ENCODE peak calls at places on chromosomes 1 and 21, in eight cellular contexts. One of them, this sample, is unnamed. For H3K4me1, the result is how much of the 10 kb centered on the place peaks cover.

GRCh38 chr1:16716691-16717173 is 23.6 kb upstream of the RNU1-4 start:
- DNase-seq in tibial artery: peak
- DNase-seq in mesendoderm: no peak
- DNase-seq in fibroblast of lung: no peak
- DNase-seq in upper lobe of right lung: no peak
- DNase-seq in lung: no peak
- DNase-seq in right atrium auricular region: no peak
- DNase-seq in mucosa of descending colon: peak
- DNase-seq in this sample: no peak

GRCh38 chr1:11787251-11787803 is 18.4 kb downstream of the MTHFR start:
- DNase-seq in tibial artery: peak
- DNase-seq in mesendoderm: peak
- DNase-seq in fibroblast of lung: peak
- DNase-seq in upper lobe of right lung: peak
- DNase-seq in lung: peak
- DNase-seq in right atrium auricular region: peak
- DNase-seq in mucosa of descending colon: no peak
- DNase-seq in this sample: peak

GRCh38 chr1:226990133-226990716 is 50.1 kb downstream of the COQ8A start:
- DNase-seq in tibial artery: no peak
- DNase-seq in mesendoderm: no peak
- DNase-seq in fibroblast of lung: no peak
- DNase-seq in upper lobe of right lung: no peak
- DNase-seq in lung: no peak
- DNase-seq in right atrium auricular region: no peak
- DNase-seq in mucosa of descending colon: peak
- DNase-seq in this sample: no peak

GRCh38 chr1:209704584-209704983 is at the start of gene HSD11B1:
- DNase-seq in tibial artery: peak
- DNase-seq in mesendoderm: no peak
- DNase-seq in fibroblast of lung: peak
- DNase-seq in upper lobe of right lung: peak
- DNase-seq in lung: peak
- DNase-seq in right atrium auricular region: peak
- DNase-seq in mucosa of descending colon: peak
- DNase-seq in this sample: peak

GRCh38 chr1:58515794-58516401 is 30.6 kb downstream of the OMA1 start:
- DNase-seq in tibial artery: no peak
- DNase-seq in mesendoderm: peak
- DNase-seq in fibroblast of lung: peak
- DNase-seq in upper lobe of right lung: no peak
- DNase-seq in lung: peak
- DNase-seq in right atrium auricular region: peak
- DNase-seq in mucosa of descending colon: no peak
- DNase-seq in this sample: peak

GRCh38 chr1:194865367-194865766 is 1679.0 kb upstream of the B3GALT2 start:
- DNase-seq in tibial artery: no peak
- DNase-seq in mesendoderm: no peak
- DNase-seq in fibroblast of lung: peak
- DNase-seq in upper lobe of right lung: no peak
- DNase-seq in lung: no peak
- DNase-seq in right atrium auricular region: no peak
- DNase-seq in mucosa of descending colon: no peak
- DNase-seq in this sample: no peak

GRCh38 chr1:104294259-104294658 is 544.6 kb downstream of the AMY1C start:
- DNase-seq in tibial artery: no peak
- DNase-seq in mesendoderm: peak
- DNase-seq in fibroblast of lung: no peak
- DNase-seq in upper lobe of right lung: no peak
- DNase-seq in lung: no peak
- DNase-seq in right atrium auricular region: no peak
- DNase-seq in mucosa of descending colon: no peak
- DNase-seq in this sample: no peak

GRCh38 chr1:233907139-233907538 is 2.7 kb downstream of the SLC35F3 start:
- DNase-seq in tibial artery: no peak
- DNase-seq in mesendoderm: no peak
- DNase-seq in fibroblast of lung: no peak
- DNase-seq in upper lobe of right lung: no peak
- DNase-seq in lung: no peak
- DNase-seq in right atrium auricular region: no peak
- DNase-seq in mucosa of descending colon: no peak
- DNase-seq in this sample: no peak

GRCh38 chr1:215749423-215749822 is 182.3 kb downstream of the KCTD3 start:
- DNase-seq in tibial artery: no peak
- DNase-seq in mesendoderm: no peak
- DNase-seq in fibroblast of lung: peak
- DNase-seq in upper lobe of right lung: no peak
- DNase-seq in lung: no peak
- DNase-seq in right atrium auricular region: no peak
- DNase-seq in mucosa of descending colon: no peak
- DNase-seq in this sample: no peak

GRCh38 chr1:153928776-153929432 is 6.1 kb upstream of the GATAD2B start:
- DNase-seq in tibial artery: no peak
- DNase-seq in mesendoderm: no peak
- DNase-seq in fibroblast of lung: peak
- DNase-seq in upper lobe of right lung: peak
- DNase-seq in lung: no peak
- DNase-seq in right atrium auricular region: no peak
- DNase-seq in mucosa of descending colon: no peak
- DNase-seq in this sample: no peak

DNA sequence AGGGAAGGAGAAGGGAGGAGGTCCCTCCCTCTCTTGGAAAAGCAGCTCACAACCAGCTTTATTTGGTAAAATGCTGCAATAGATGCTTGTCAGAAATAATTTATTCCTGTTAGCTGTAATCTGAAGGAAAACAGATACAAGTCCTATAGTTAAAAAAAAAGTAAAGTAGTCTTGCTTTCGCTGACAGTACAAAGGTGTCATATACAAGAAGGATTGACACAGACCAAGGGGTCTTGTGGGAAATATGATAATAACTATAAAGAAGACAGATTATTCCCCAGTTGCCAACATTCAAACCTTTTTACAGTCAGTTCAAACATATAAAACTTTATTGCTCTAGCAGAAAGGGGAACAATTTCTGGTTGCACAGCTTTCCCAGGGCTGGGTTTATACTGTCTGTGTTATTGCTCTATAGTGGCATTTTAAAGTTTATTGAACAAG is 145.0 kb downstream of the PBX1 start:
- DNase-seq in tibial artery: no peak
- DNase-seq in mesendoderm: no peak
- DNase-seq in fibroblast of lung: peak
- DNase-seq in upper lobe of right lung: no peak
- DNase-seq in lung: no peak
- DNase-seq in right atrium auricular region: no peak
- DNase-seq in mucosa of descending colon: no peak
- DNase-seq in this sample: no peak
- H3K4me1 ChIP-seq in tibial artery: half or more
- H3K4me1 ChIP-seq in mesendoderm: under half
- H3K4me1 ChIP-seq in fibroblast of lung: under half
- H3K4me1 ChIP-seq in upper lobe of right lung: under half
- H3K4me1 ChIP-seq in lung: under half
- H3K4me1 ChIP-seq in right atrium auricular region: half or more
- H3K4me1 ChIP-seq in mucosa of descending colon: under half
- H3K4me1 ChIP-seq in this sample: under half

GRCh38 chr21:45972353-45972715 is 9.2 kb upstream of the COL6A1 start:
- DNase-seq in tibial artery: peak
- DNase-seq in mesendoderm: peak
- DNase-seq in fibroblast of lung: peak
- DNase-seq in upper lobe of right lung: peak
- DNase-seq in lung: no peak
- DNase-seq in right atrium auricular region: no peak
- DNase-seq in mucosa of descending colon: peak
- DNase-seq in this sample: peak

GRCh38 chr21:45972716-45973474 is 8.7 kb upstream of the COL6A1 start:
- DNase-seq in tibial artery: peak
- DNase-seq in mesendoderm: peak
- DNase-seq in fibroblast of lung: peak
- DNase-seq in upper lobe of right lung: peak
- DNase-seq in lung: no peak
- DNase-seq in right atrium auricular region: peak
- DNase-seq in mucosa of descending colon: peak
- DNase-seq in this sample: peak

GRCh38 chr21:45975017-45975595 is 6.5 kb upstream of the COL6A1 start:
- DNase-seq in tibial artery: peak
- DNase-seq in mesendoderm: peak
- DNase-seq in fibroblast of lung: no peak
- DNase-seq in upper lobe of right lung: no peak
- DNase-seq in lung: no peak
- DNase-seq in right atrium auricular region: peak
- DNase-seq in mucosa of descending colon: peak
- DNase-seq in this sample: peak

GRCh38 chr21:45974073-45975016 is 7.2 kb upstream of the COL6A1 start:
- DNase-seq in tibial artery: peak
- DNase-seq in mesendoderm: peak
- DNase-seq in fibroblast of lung: peak
- DNase-seq in upper lobe of right lung: peak
- DNase-seq in lung: no peak
- DNase-seq in right atrium auricular region: peak
- DNase-seq in mucosa of descending colon: peak
- DNase-seq in this sample: peak

GRCh38 chr21:45973475-45974072 is 8.0 kb upstream of the COL6A1 start:
- DNase-seq in tibial artery: peak
- DNase-seq in mesendoderm: peak
- DNase-seq in fibroblast of lung: peak
- DNase-seq in upper lobe of right lung: peak
- DNase-seq in lung: peak
- DNase-seq in right atrium auricular region: peak
- DNase-seq in mucosa of descending colon: peak
- DNase-seq in this sample: peak
- H3K4me1 ChIP-seq in tibial artery: half or more
- H3K4me1 ChIP-seq in mesendoderm: under half
- H3K4me1 ChIP-seq in fibroblast of lung: under half
- H3K4me1 ChIP-seq in upper lobe of right lung: under half
- H3K4me1 ChIP-seq in lung: under half
- H3K4me1 ChIP-seq in right atrium auricular region: half or more
- H3K4me1 ChIP-seq in mucosa of descending colon: under half
- H3K4me1 ChIP-seq in this sample: half or more

DNA sequence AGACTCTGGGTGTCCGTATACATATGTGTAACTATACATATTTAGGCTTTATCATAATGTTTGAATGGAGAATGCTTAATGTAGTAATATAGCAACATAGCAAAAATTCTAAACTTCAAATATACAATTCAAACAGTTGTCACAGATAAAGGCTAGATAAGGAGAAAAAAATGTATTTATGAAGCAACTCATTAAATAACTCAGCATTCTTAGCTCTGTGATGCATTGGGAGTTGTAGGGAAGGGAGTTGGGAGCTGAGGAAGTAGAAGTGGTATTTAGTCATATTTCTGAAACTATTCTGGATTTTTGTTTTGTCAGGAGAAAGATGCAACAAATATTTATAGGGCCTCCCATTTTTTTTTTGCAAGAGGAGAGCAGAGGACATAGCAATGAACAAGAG is 197.8 kb downstream of the PBX1 start:
- DNase-seq in tibial artery: no peak
- DNase-seq in mesendoderm: no peak
- DNase-seq in fibroblast of lung: no peak
- DNase-seq in upper lobe of right lung: no peak
- DNase-seq in lung: no peak
- DNase-seq in right atrium auricular region: no peak
- DNase-seq in mucosa of descending colon: no peak
- DNase-seq in this sample: no peak
- H3K4me1 ChIP-seq in tibial artery: under half
- H3K4me1 ChIP-seq in mesendoderm: under half
- H3K4me1 ChIP-seq in fibroblast of lung: under half
- H3K4me1 ChIP-seq in upper lobe of right lung: under half
- H3K4me1 ChIP-seq in lung: under half
- H3K4me1 ChIP-seq in right atrium auricular region: half or more
- H3K4me1 ChIP-seq in mucosa of descending colon: under half
- H3K4me1 ChIP-seq in this sample: under half

GRCh38 chr1:31598980-31599379 is 18.5 kb upstream of the HCRTR1 start:
- DNase-seq in tibial artery: no peak
- DNase-seq in mesendoderm: no peak
- DNase-seq in fibroblast of lung: no peak
- DNase-seq in upper lobe of right lung: peak
- DNase-seq in lung: no peak
- DNase-seq in right atrium auricular region: no peak
- DNase-seq in mucosa of descending colon: no peak
- DNase-seq in this sample: no peak
- H3K4me1 ChIP-seq in tibial artery: under half
- H3K4me1 ChIP-seq in mesendoderm: under half
- H3K4me1 ChIP-seq in fibroblast of lung: under half
- H3K4me1 ChIP-seq in upper lobe of right lung: under half
- H3K4me1 ChIP-seq in lung: under half
- H3K4me1 ChIP-seq in right atrium auricular region: under half
- H3K4me1 ChIP-seq in mucosa of descending colon: under half
- H3K4me1 ChIP-seq in this sample: under half

DNA sequence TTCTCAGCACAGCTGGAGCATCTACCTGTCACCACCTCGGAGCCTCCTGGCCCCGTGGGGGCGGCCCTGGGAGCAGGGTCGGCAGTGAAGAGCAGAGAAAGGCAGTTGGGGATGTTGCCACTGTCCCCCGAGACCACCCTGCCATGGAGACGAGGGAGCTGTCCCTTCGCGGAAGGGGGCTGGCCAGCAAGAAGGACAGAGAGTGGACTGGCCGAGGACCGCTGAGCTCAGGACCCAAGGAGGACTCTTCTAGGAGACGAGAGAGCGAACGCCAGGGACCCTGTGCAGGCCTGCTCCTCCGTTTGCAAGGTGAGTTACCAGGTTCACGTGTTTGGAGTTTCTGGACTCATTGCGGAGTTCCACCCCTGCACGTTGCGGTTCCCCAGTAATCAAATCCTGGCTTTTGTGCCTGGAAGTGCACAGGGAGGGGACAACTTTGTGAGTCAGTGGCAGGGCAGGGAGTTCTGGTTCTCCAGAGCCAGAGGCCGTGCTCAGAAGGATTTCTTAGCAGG is 5.6 kb upstream of the POFUT2 start:
- DNase-seq in tibial artery: peak
- DNase-seq in mesendoderm: no peak
- DNase-seq in fibroblast of lung: peak
- DNase-seq in upper lobe of right lung: peak
- DNase-seq in lung: peak
- DNase-seq in right atrium auricular region: peak
- DNase-seq in mucosa of descending colon: no peak
- DNase-seq in this sample: peak
- H3K4me1 ChIP-seq in tibial artery: half or more
- H3K4me1 ChIP-seq in mesendoderm: under half
- H3K4me1 ChIP-seq in fibroblast of lung: under half
- H3K4me1 ChIP-seq in upper lobe of right lung: under half
- H3K4me1 ChIP-seq in lung: under half
- H3K4me1 ChIP-seq in right atrium auricular region: half or more
- H3K4me1 ChIP-seq in mucosa of descending colon: under half
- H3K4me1 ChIP-seq in this sample: half or more

This sample was measured in heart left ventricle.